ENCODE peak calls at places on chromosomes 5 and 9, in seven cellular contexts. One of them, this sample, is unnamed.

GRCh38 chr9:133508046-133508445 is 16.7 kb downstream of the MYMK start:
- DNase-seq in choroid plexus epithelial cell: no peak
- DNase-seq in Caco-2: no peak
- DNase-seq in fibroblast of the aortic adventitia: no peak
- DNase-seq in astrocyte: no peak
- DNase-seq in astrocyte of the spinal cord: no peak
- DNase-seq in coronary artery: no peak
- DNase-seq in this sample: no peak

GRCh38 chr9:4344946-4345345 is 45.1 kb upstream of the GLIS3 start:
- DNase-seq in choroid plexus epithelial cell: no peak
- DNase-seq in Caco-2: peak
- DNase-seq in fibroblast of the aortic adventitia: no peak
- DNase-seq in astrocyte: no peak
- DNase-seq in astrocyte of the spinal cord: no peak
- DNase-seq in coronary artery: no peak
- DNase-seq in this sample: no peak

GRCh38 chr9:27856054-27856453 is 282.8 kb upstream of the C9orf72 start:
- DNase-seq in choroid plexus epithelial cell: no peak
- DNase-seq in Caco-2: no peak
- DNase-seq in fibroblast of the aortic adventitia: no peak
- DNase-seq in astrocyte: no peak
- DNase-seq in astrocyte of the spinal cord: no peak
- DNase-seq in coronary artery: no peak
- DNase-seq in this sample: no peak

GRCh38 chr5:76175051-76175666 is 92.0 kb downstream of the SV2C start:
- DNase-seq in choroid plexus epithelial cell: peak
- DNase-seq in Caco-2: peak
- DNase-seq in fibroblast of the aortic adventitia: peak
- DNase-seq in astrocyte: peak
- DNase-seq in astrocyte of the spinal cord: peak
- DNase-seq in coronary artery: no peak
- DNase-seq in this sample: peak

GRCh38 chr9:113690055-113690740 is 185.9 kb upstream of the ZNF618 start:
- DNase-seq in choroid plexus epithelial cell: peak
- DNase-seq in Caco-2: no peak
- DNase-seq in fibroblast of the aortic adventitia: no peak
- DNase-seq in astrocyte: no peak
- DNase-seq in astrocyte of the spinal cord: peak
- DNase-seq in coronary artery: no peak
- DNase-seq in this sample: no peak

GRCh38 chr5:128174951-128175350 is 91.4 kb downstream of the SLC12A2 start:
- DNase-seq in choroid plexus epithelial cell: peak
- DNase-seq in Caco-2: no peak
- DNase-seq in fibroblast of the aortic adventitia: peak
- DNase-seq in astrocyte: peak
- DNase-seq in astrocyte of the spinal cord: peak
- DNase-seq in coronary artery: no peak
- DNase-seq in this sample: peak

GRCh38 chr9:16039103-16039987 is 486.5 kb downstream of the CCDC171 start:
- DNase-seq in choroid plexus epithelial cell: peak
- DNase-seq in Caco-2: no peak
- DNase-seq in fibroblast of the aortic adventitia: peak
- DNase-seq in astrocyte: peak
- DNase-seq in astrocyte of the spinal cord: peak
- DNase-seq in coronary artery: no peak
- DNase-seq in this sample: peak

GRCh38 chr5:128254789-128255188 is 171.2 kb downstream of the SLC12A2 start:
- DNase-seq in choroid plexus epithelial cell: peak
- DNase-seq in Caco-2: no peak
- DNase-seq in fibroblast of the aortic adventitia: peak
- DNase-seq in astrocyte: peak
- DNase-seq in astrocyte of the spinal cord: peak
- DNase-seq in coronary artery: no peak
- DNase-seq in this sample: peak

GRCh38 chr5:81544351-81545001 is 150.5 kb upstream of the ACOT12 start:
- DNase-seq in choroid plexus epithelial cell: peak
- DNase-seq in Caco-2: peak
- DNase-seq in fibroblast of the aortic adventitia: peak
- DNase-seq in astrocyte: peak
- DNase-seq in astrocyte of the spinal cord: no peak
- DNase-seq in coronary artery: no peak
- DNase-seq in this sample: peak

GRCh38 chr9:98575379-98576346 is 133.1 kb downstream of the GABBR2 start:
- DNase-seq in choroid plexus epithelial cell: peak
- DNase-seq in Caco-2: no peak
- DNase-seq in fibroblast of the aortic adventitia: peak
- DNase-seq in astrocyte: peak
- DNase-seq in astrocyte of the spinal cord: peak
- DNase-seq in coronary artery: no peak
- DNase-seq in this sample: peak

GRCh38 chr5:178310130-178310865 is 77.7 kb upstream of the PHYKPL start:
- DNase-seq in choroid plexus epithelial cell: no peak
- DNase-seq in Caco-2: no peak
- DNase-seq in fibroblast of the aortic adventitia: no peak
- DNase-seq in astrocyte: no peak
- DNase-seq in astrocyte of the spinal cord: no peak
- DNase-seq in coronary artery: no peak
- DNase-seq in this sample: no peak

GRCh38 chr5:142906863-142907671 is 136.9 kb downstream of the ARHGAP26 start:
- DNase-seq in choroid plexus epithelial cell: peak
- DNase-seq in Caco-2: no peak
- DNase-seq in fibroblast of the aortic adventitia: no peak
- DNase-seq in astrocyte: peak
- DNase-seq in astrocyte of the spinal cord: peak
- DNase-seq in coronary artery: no peak
- DNase-seq in this sample: peak

GRCh38 chr5:42840279-42840678 is 28.6 kb upstream of the SELENOP start:
- DNase-seq in choroid plexus epithelial cell: peak
- DNase-seq in Caco-2: no peak
- DNase-seq in fibroblast of the aortic adventitia: peak
- DNase-seq in astrocyte: peak
- DNase-seq in astrocyte of the spinal cord: peak
- DNase-seq in coronary artery: no peak
- DNase-seq in this sample: peak

GRCh38 chr9:120439147-120439546 is 140.8 kb downstream of the CDK5RAP2 start:
- DNase-seq in choroid plexus epithelial cell: peak
- DNase-seq in Caco-2: peak
- DNase-seq in fibroblast of the aortic adventitia: no peak
- DNase-seq in astrocyte: no peak
- DNase-seq in astrocyte of the spinal cord: peak
- DNase-seq in coronary artery: no peak
- DNase-seq in this sample: peak

GRCh38 chr5:98483301-98483700 is 290.2 kb upstream of the RGMB start:
- DNase-seq in choroid plexus epithelial cell: peak
- DNase-seq in Caco-2: no peak
- DNase-seq in fibroblast of the aortic adventitia: peak
- DNase-seq in astrocyte: peak
- DNase-seq in astrocyte of the spinal cord: no peak
- DNase-seq in coronary artery: no peak
- DNase-seq in this sample: peak

GRCh38 chr9:78004478-78005229 is 27.0 kb downstream of the GNAQ start:
- DNase-seq in choroid plexus epithelial cell: peak
- DNase-seq in Caco-2: peak
- DNase-seq in fibroblast of the aortic adventitia: no peak
- DNase-seq in astrocyte: no peak
- DNase-seq in astrocyte of the spinal cord: no peak
- DNase-seq in coronary artery: no peak
- DNase-seq in this sample: peak

GRCh38 chr9:89387970-89388867 is 69.9 kb downstream of the SECISBP2 start:
- DNase-seq in choroid plexus epithelial cell: peak
- DNase-seq in Caco-2: peak
- DNase-seq in fibroblast of the aortic adventitia: peak
- DNase-seq in astrocyte: no peak
- DNase-seq in astrocyte of the spinal cord: no peak
- DNase-seq in coronary artery: no peak
- DNase-seq in this sample: peak

GRCh38 chr9:131227112-131228058 is 48.9 kb downstream of the FAM78A start:
- DNase-seq in choroid plexus epithelial cell: peak
- DNase-seq in Caco-2: no peak
- DNase-seq in fibroblast of the aortic adventitia: no peak
- DNase-seq in astrocyte: no peak
- DNase-seq in astrocyte of the spinal cord: no peak
- DNase-seq in coronary artery: no peak
- DNase-seq in this sample: peak

GRCh38 chr5:32444191-32444945 is at the start of gene ZFR:
- DNase-seq in choroid plexus epithelial cell: peak
- DNase-seq in Caco-2: peak
- DNase-seq in fibroblast of the aortic adventitia: peak
- DNase-seq in astrocyte: peak
- DNase-seq in astrocyte of the spinal cord: peak
- DNase-seq in coronary artery: peak
- DNase-seq in this sample: peak

GRCh38 chr5:77181173-77181572 is 29.3 kb upstream of the PDE8B start:
- DNase-seq in choroid plexus epithelial cell: no peak
- DNase-seq in Caco-2: no peak
- DNase-seq in fibroblast of the aortic adventitia: no peak
- DNase-seq in astrocyte: no peak
- DNase-seq in astrocyte of the spinal cord: no peak
- DNase-seq in coronary artery: no peak
- DNase-seq in this sample: no peak
- H3K4me3 ChIP-seq in choroid plexus epithelial cell: peak
- H3K4me3 ChIP-seq in Caco-2: no peak
- H3K4me3 ChIP-seq in fibroblast of the aortic adventitia: no peak
- H3K4me3 ChIP-seq in astrocyte: no peak
- H3K4me3 ChIP-seq in astrocyte of the spinal cord: no peak
- H3K4me3 ChIP-seq in coronary artery: peak
- H3K4me3 ChIP-seq in this sample: no peak

GRCh38 chr5:68217476-68217984 is 2.0 kb downstream of the PIK3R1 start:
- DNase-seq in choroid plexus epithelial cell: peak
- DNase-seq in Caco-2: no peak
- DNase-seq in fibroblast of the aortic adventitia: peak
- DNase-seq in astrocyte: peak
- DNase-seq in astrocyte of the spinal cord: peak
- DNase-seq in coronary artery: no peak
- DNase-seq in this sample: peak

GRCh38 chr5:68215208-68215887 is at the start of gene PIK3R1:
- DNase-seq in choroid plexus epithelial cell: peak
- DNase-seq in Caco-2: peak
- DNase-seq in fibroblast of the aortic adventitia: peak
- DNase-seq in astrocyte: peak
- DNase-seq in astrocyte of the spinal cord: peak
- DNase-seq in coronary artery: peak
- DNase-seq in this sample: peak

GRCh38 chr5:68216737-68217231 is 1.2 kb downstream of the PIK3R1 start:
- DNase-seq in choroid plexus epithelial cell: peak
- DNase-seq in Caco-2: peak
- DNase-seq in fibroblast of the aortic adventitia: peak
- DNase-seq in astrocyte: peak
- DNase-seq in astrocyte of the spinal cord: peak
- DNase-seq in coronary artery: no peak
- DNase-seq in this sample: peak

GRCh38 chr5:68215888-68216736 is 556 bp downstream of the PIK3R1 start:
- DNase-seq in choroid plexus epithelial cell: no peak
- DNase-seq in Caco-2: peak
- DNase-seq in fibroblast of the aortic adventitia: no peak
- DNase-seq in astrocyte: no peak
- DNase-seq in astrocyte of the spinal cord: no peak
- DNase-seq in coronary artery: peak
- DNase-seq in this sample: no peak

DNA sequence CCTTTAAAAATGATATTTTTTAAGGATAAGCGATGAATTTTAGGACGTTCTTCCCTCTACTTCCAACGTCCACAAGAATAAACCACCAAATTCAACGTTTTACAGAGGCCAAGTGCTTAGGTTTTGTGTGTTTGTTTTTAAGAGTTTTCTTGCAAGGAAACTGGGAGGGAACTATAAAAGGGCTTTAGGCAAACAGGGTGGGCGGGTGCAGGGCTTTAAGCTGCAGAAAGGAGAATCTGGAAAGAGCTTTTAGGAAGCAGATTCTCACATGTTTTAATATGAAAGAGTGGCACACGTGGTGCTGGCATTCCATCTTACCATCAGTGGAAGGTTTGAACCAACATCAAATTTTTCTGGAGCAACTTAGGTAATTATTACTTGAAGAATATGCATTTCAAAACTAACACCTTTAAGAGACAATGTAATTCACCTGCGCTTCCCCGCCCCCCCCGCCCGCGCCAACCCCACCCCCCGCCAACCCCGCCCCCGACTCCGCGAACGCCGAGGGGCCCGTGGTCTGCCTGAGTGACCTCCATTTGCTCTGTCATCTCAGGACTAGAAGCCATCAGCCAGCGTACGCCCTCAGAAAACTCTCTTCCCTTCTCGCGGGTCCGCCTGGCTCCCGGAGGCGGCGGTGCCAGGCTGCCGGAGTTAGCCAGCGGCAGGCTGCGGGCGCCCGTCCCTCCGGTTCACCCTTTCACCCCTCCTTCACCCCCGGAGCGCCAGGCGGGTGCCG is 916 bp upstream of the PIK3R1 start:
- DNase-seq in choroid plexus epithelial cell: peak
- DNase-seq in Caco-2: no peak
- DNase-seq in fibroblast of the aortic adventitia: peak
- DNase-seq in astrocyte: no peak
- DNase-seq in astrocyte of the spinal cord: peak
- DNase-seq in coronary artery: no peak
- DNase-seq in this sample: no peak
- TF ChIP-seq CTCF in choroid plexus epithelial cell: no peak
- TF ChIP-seq CTCF in Caco-2: peak
- TF ChIP-seq CTCF in fibroblast of the aortic adventitia: no peak
- TF ChIP-seq CTCF in astrocyte: no peak
- TF ChIP-seq CTCF in astrocyte of the spinal cord: no peak
- TF ChIP-seq CTCF in coronary artery: no peak
- TF ChIP-seq CTCF in this sample: no peak

DNA sequence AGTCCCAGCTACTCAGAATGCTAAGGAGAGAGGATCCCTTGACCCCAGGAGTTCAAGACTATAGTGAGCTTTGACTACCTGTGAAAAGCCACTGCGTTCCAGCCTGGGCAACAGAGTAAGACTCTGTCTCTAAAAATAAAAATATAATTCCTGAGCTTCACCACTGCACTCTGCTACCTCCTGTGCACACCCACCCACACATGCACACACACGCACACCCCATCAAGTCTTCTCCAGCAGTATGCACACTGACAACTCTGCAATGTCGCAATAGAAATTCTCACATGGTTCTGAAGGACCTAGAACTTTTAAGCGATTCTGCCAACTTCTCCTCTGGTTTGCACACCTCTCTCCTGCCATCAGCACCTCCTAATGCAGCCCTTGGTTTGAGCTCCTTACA is 47.5 kb upstream of the FAT2 start:
- DNase-seq in choroid plexus epithelial cell: no peak
- DNase-seq in Caco-2: no peak
- DNase-seq in fibroblast of the aortic adventitia: no peak
- DNase-seq in astrocyte: no peak
- DNase-seq in astrocyte of the spinal cord: no peak
- DNase-seq in coronary artery: no peak
- DNase-seq in this sample: no peak
- H3K4me3 ChIP-seq in choroid plexus epithelial cell: no peak
- H3K4me3 ChIP-seq in Caco-2: no peak
- H3K4me3 ChIP-seq in fibroblast of the aortic adventitia: no peak
- H3K4me3 ChIP-seq in astrocyte: no peak
- H3K4me3 ChIP-seq in astrocyte of the spinal cord: no peak
- H3K4me3 ChIP-seq in coronary artery: no peak
- H3K4me3 ChIP-seq in this sample: no peak

DNA sequence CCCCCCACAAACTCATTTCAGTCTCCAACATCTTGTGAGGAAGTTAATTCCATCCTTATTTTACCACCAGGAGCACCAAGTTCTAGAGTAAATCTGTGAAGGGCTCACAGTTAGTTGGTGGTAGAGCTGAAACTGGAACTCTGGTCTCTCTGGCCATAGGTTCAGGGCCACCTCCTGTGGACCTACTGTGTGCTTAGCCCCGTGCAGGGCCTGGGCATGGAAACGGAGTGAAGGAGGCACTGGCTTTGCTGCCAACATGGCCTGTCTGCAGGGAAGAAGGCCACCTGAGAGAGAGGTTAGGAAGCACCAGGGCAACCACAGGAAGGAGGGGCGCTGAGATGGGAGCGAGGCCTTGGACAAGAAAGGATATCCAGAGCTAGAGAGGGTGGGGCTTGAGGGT is 16.1 kb upstream of the DAB2IP start:
- DNase-seq in choroid plexus epithelial cell: no peak
- DNase-seq in Caco-2: no peak
- DNase-seq in fibroblast of the aortic adventitia: no peak
- DNase-seq in astrocyte: no peak
- DNase-seq in astrocyte of the spinal cord: no peak
- DNase-seq in coronary artery: no peak
- DNase-seq in this sample: no peak
- TF ChIP-seq CTCF in choroid plexus epithelial cell: no peak
- TF ChIP-seq CTCF in Caco-2: no peak
- TF ChIP-seq CTCF in fibroblast of the aortic adventitia: no peak
- TF ChIP-seq CTCF in astrocyte: no peak
- TF ChIP-seq CTCF in astrocyte of the spinal cord: no peak
- TF ChIP-seq CTCF in coronary artery: no peak
- TF ChIP-seq CTCF in this sample: no peak